ENCODE peak calls at places on chromosome 2, in seven cellular contexts. L is foreskin fibroblast, R is T-helper 9 cell, V is RPMI7951, B is Peyer's patch, Y is AG08396, Q is D341Med. H is an unnamed sample.
A peak's percentile ranks its signal among the peaks of the same experiment; 100 is the strongest.

GRCh38 chr2:29606105-29606871 is 315.1 kb downstream of the ALK start:
- DNase-seq in B (no peak), V (peak; percentile 89), L (peak; percentile 82), R (no peak), Q (no peak), Y (peak; percentile 80), H (peak; percentile 59)

GRCh38 chr2:86052265-86052664 is 53.4 kb downstream of the POLR1A start:
- DNase-seq in R (no peak), L (no peak), Y (no peak), Q (no peak), B (no peak), V (no peak), H (no peak)

GRCh38 chr2:48131503-48132293 is 225.4 kb upstream of the FBXO11 start:
- DNase-seq in B (no peak), Y (peak; percentile 43), V (peak; percentile 27), R (no peak), L (no peak), Q (peak; percentile 41), H (no peak)

GRCh38 chr2:151481744-151482143 is 72.0 kb downstream of the RIF1 start:
- DNase-seq in Y (no peak), L (no peak), B (no peak), V (no peak), Q (no peak), R (no peak), H (no peak)

GRCh38 chr2:68565858-68566257 is 77.5 kb upstream of the PROKR1 start:
- DNase-seq in V (peak; percentile 37), B (no peak), Y (no peak), Q (no peak), L (peak; percentile 9), R (no peak), H (peak; percentile 12)

GRCh38 chr2:100964706-100965269 is 37.3 kb upstream of the RPL31 start:
- DNase-seq in V (no peak), R (no peak), Y (no peak), L (no peak), B (no peak), Q (no peak), H (no peak)

GRCh38 chr2:28135324-28135723 is 244.8 kb downstream of the BABAM2 start:
- DNase-seq in Q (no peak), B (no peak), R (no peak), V (no peak), L (no peak), Y (no peak), H (no peak)

GRCh38 chr2:105573490-105573889 is 171.2 kb upstream of the NCK2 start:
- DNase-seq in L (no peak), Y (no peak), R (no peak), B (no peak), V (no peak), Q (no peak), H (no peak)

GRCh38 chr2:101063753-101064502 is 61.8 kb downstream of the RPL31 start:
- DNase-seq in L (peak; percentile 33), Y (peak; percentile 46), V (peak; percentile 60), Q (no peak), R (no peak), B (no peak), H (no peak)

GRCh38 chr2:120245520-120245835 is 7.2 kb upstream of the RALB start:
- DNase-seq in Y (no peak), Q (no peak), R (no peak), B (no peak), V (no peak), L (no peak), H (peak; percentile 74)

GRCh38 chr2:48531141-48531648 is 1.2 kb downstream of the STON1 start:
- DNase-seq in B (no peak), Q (no peak), V (peak; percentile 96), L (peak; percentile 46), Y (peak; percentile 78), R (no peak), H (peak; percentile 46)

GRCh38 chr2:71700041-71700879 is 246.9 kb downstream of the DYSF start:
- DNase-seq in Y (no peak), L (no peak), Q (no peak), V (no peak), R (no peak), B (no peak), H (no peak)

GRCh38 chr2:11236335-11236734 is 81.1 kb downstream of the SLC66A3 start:
- DNase-seq in L (no peak), V (no peak), Y (no peak), B (no peak), Q (no peak), R (no peak), H (no peak)

GRCh38 chr2:74511104-74511989 is 2.9 kb upstream of the TLX2 start:
- DNase-seq in B (no peak), V (no peak), Y (no peak), L (no peak), Q (no peak), R (no peak), H (no peak)

GRCh38 chr2:153105829-153106578 is 372.6 kb downstream of the RPRM start:
- DNase-seq in B (no peak), V (peak; percentile 10), R (no peak), L (no peak), Y (no peak), Q (no peak), H (no peak)

GRCh38 chr2:55431982-55432627 is 12.4 kb upstream of the CCDC88A start:
- DNase-seq in R (no peak), L (no peak), B (no peak), Y (peak; percentile 30), V (peak; percentile 51), Q (peak; percentile 24), H (no peak)

GRCh38 chr2:75194184-75194868 is 5.0 kb downstream of the TACR1 start:
- DNase-seq in R (no peak), Q (no peak), V (no peak), Y (no peak), B (no peak), L (no peak), H (no peak)

GRCh38 chr2:96806468-96807126 is 9.5 kb upstream of the CNNM3 start:
- DNase-seq in Y (no peak), V (peak; percentile 44), Q (no peak), L (no peak), R (peak; percentile 26), B (peak; percentile 65), H (no peak)

GRCh38 chr2:177592945-177593344 is 200.4 kb downstream of the AGPS start:
- DNase-seq in R (no peak), V (no peak), L (no peak), B (no peak), Y (no peak), Q (no peak), H (no peak)

GRCh38 chr2:109242654-109243331 is 113.8 kb downstream of the SH3RF3 start:
- DNase-seq in B (no peak), L (peak; percentile 85), Q (no peak), V (peak; percentile 92), Y (peak; percentile 58), R (no peak), H (peak; percentile 21)

GRCh38 chr2:46995844-46996243 is 80.2 kb upstream of the MCFD2 start:
- DNase-seq in B (no peak), L (no peak), Y (no peak), V (no peak), Q (no peak), R (no peak), H (no peak)

GRCh38 chr2:72955188-72956049 is 38.1 kb downstream of the EMX1 start:
- DNase-seq in Q (no peak), V (no peak), R (no peak), L (no peak), Y (no peak), B (no peak), H (no peak)

GRCh38 chr2:181123798-181124217 is 143.4 kb downstream of the UBE2E3 start:
- DNase-seq in L (no peak), V (peak; percentile 25), Y (no peak), Q (no peak), B (peak; percentile 35), R (peak; percentile 36), H (no peak)

GRCh38 chr2:38496927-38497669 is 105.6 kb downstream of the HNRNPLL start:
- DNase-seq in V (no peak), Q (no peak), Y (no peak), R (no peak), B (no peak), L (no peak), H (no peak)

GRCh38 chr2:118847447-118848172 is at the start of gene EN1:
- DNase-seq in R (no peak), V (peak; percentile 34), Y (no peak), B (peak; percentile 2), Q (no peak), L (peak; percentile 47), H (peak; percentile 85)

GRCh38 chr2:109513749-109514588 is 99.8 kb downstream of the SEPTIN10 start:
- DNase-seq in Q (no peak), R (no peak), L (peak; percentile 72), V (peak; percentile 84), B (no peak), Y (peak; percentile 86), H (peak; percentile 82)

GRCh38 chr2:239463541-239464165 is 62.8 kb upstream of the HDAC4 start:
- DNase-seq in V (no peak), Q (no peak), L (no peak), R (no peak), Y (no peak), B (peak; percentile 3), H (no peak)

GRCh38 chr2:54060000-54060399 is 55.4 kb upstream of the ACYP2 start:
- DNase-seq in L (no peak), V (no peak), R (no peak), Q (no peak), B (no peak), Y (no peak), H (no peak)

GRCh38 chr2:121205321-121205942 is 79.6 kb downstream of the TFCP2L1 start:
- DNase-seq in Q (no peak), R (no peak), V (peak; percentile 60), L (no peak), B (no peak), Y (peak; percentile 39), H (no peak)

GRCh38 chr2:209191139-209191538 is 232.7 kb upstream of the MAP2 start:
- DNase-seq in Q (no peak), L (no peak), R (no peak), V (no peak), Y (no peak), B (no peak), H (no peak)

GRCh38 chr2:226308981-226309380 is 490.6 kb downstream of the IRS1 start:
- DNase-seq in Q (no peak), B (no peak), L (peak; percentile 88), R (no peak), Y (peak; percentile 42), V (peak; percentile 84), H (no peak)

GRCh38 chr2:191150451-191151314 is at the start of gene STAT4:
- DNase-seq in R (peak; percentile 75), B (peak; percentile 82), V (peak; percentile 18), Q (no peak), L (peak; percentile 16), Y (no peak), H (no peak)